ENCODE peak calls at places on chromosomes 5 and 9, in four cellular contexts. One of them, this sample, is unnamed. For H3K36me3, the result is how much of the 10 kb centered on the place peaks cover.

GRCh38 chr5:134255418-134256150 is 29.7 kb upstream of the PPP2CA start:
- DNase-seq in hepatocyte: no peak
- DNase-seq in PC-3: peak
- DNase-seq in transverse colon: no peak
- DNase-seq in this sample: no peak

GRCh38 chr5:158992104-158992740 is 107.5 kb downstream of the EBF1 start:
- DNase-seq in hepatocyte: no peak
- DNase-seq in transverse colon: no peak
- DNase-seq in PC-3: no peak
- DNase-seq in this sample: no peak

GRCh38 chr5:172872997-172873491 is 39.0 kb downstream of the ERGIC1 start:
- DNase-seq in hepatocyte: peak
- DNase-seq in transverse colon: peak
- DNase-seq in PC-3: no peak
- DNase-seq in this sample: peak

GRCh38 chr5:115685966-115686691 is 60.3 kb upstream of the TMED7 start:
- DNase-seq in PC-3: no peak
- DNase-seq in hepatocyte: peak
- DNase-seq in transverse colon: no peak
- DNase-seq in this sample: no peak

GRCh38 chr5:137370511-137371071 is 128.5 kb downstream of the SPOCK1 start:
- DNase-seq in PC-3: peak
- DNase-seq in transverse colon: no peak
- DNase-seq in hepatocyte: no peak
- DNase-seq in this sample: no peak

GRCh38 chr5:969421-969839 is 39.2 kb upstream of the NKD2 start:
- DNase-seq in hepatocyte: peak
- DNase-seq in PC-3: no peak
- DNase-seq in transverse colon: no peak
- DNase-seq in this sample: peak

GRCh38 chr9:124320062-124320973 is 62.6 kb downstream of the NEK6 start:
- DNase-seq in hepatocyte: peak
- DNase-seq in transverse colon: peak
- DNase-seq in PC-3: peak
- DNase-seq in this sample: peak

GRCh38 chr5:149837680-149838269 is 106.8 kb downstream of the PDE6A start:
- DNase-seq in PC-3: peak
- DNase-seq in hepatocyte: peak
- DNase-seq in transverse colon: peak
- DNase-seq in this sample: peak

GRCh38 chr5:83547156-83547555 is 75.6 kb downstream of the VCAN start:
- DNase-seq in transverse colon: no peak
- DNase-seq in hepatocyte: no peak
- DNase-seq in PC-3: no peak
- DNase-seq in this sample: no peak

GRCh38 chr5:31719988-31720387 is 81.1 kb downstream of the PDZD2 start:
- DNase-seq in hepatocyte: no peak
- DNase-seq in transverse colon: no peak
- DNase-seq in PC-3: no peak
- DNase-seq in this sample: no peak

GRCh38 chr5:59321631-59322030 is 571.9 kb downstream of the PDE4D start:
- DNase-seq in hepatocyte: no peak
- DNase-seq in PC-3: no peak
- DNase-seq in transverse colon: no peak
- DNase-seq in this sample: no peak

GRCh38 chr9:31140316-31140715 is 1244.1 kb upstream of the ACO1 start:
- DNase-seq in PC-3: peak
- DNase-seq in hepatocyte: peak
- DNase-seq in transverse colon: no peak
- DNase-seq in this sample: no peak

GRCh38 chr9:95876595-95876994 is 1.1 kb downstream of the ERCC6L2 start:
- DNase-seq in hepatocyte: no peak
- DNase-seq in PC-3: peak
- DNase-seq in transverse colon: no peak
- DNase-seq in this sample: no peak

GRCh38 chr9:137499858-137500661 is 40.9 kb upstream of the NSMF start:
- DNase-seq in PC-3: no peak
- DNase-seq in transverse colon: no peak
- DNase-seq in hepatocyte: no peak
- DNase-seq in this sample: no peak

GRCh38 chr5:175747539-175748060 is 89.7 kb downstream of the HRH2 start:
- DNase-seq in transverse colon: no peak
- DNase-seq in PC-3: no peak
- DNase-seq in hepatocyte: no peak
- DNase-seq in this sample: no peak

GRCh38 chr9:20620658-20621552 is 1.4 kb downstream of the MLLT3 start:
- DNase-seq in hepatocyte: peak
- DNase-seq in transverse colon: peak
- DNase-seq in PC-3: peak
- DNase-seq in this sample: peak

GRCh38 chr9:91445135-91445534 is 21.5 kb upstream of the NFIL3 start:
- DNase-seq in PC-3: no peak
- DNase-seq in hepatocyte: no peak
- DNase-seq in transverse colon: no peak
- DNase-seq in this sample: no peak

GRCh38 chr5:72871358-72872024 is 55.0 kb downstream of the TNPO1 start:
- DNase-seq in hepatocyte: no peak
- DNase-seq in PC-3: no peak
- DNase-seq in transverse colon: no peak
- DNase-seq in this sample: no peak

GRCh38 chr9:90009447-90009846 is 404.6 kb downstream of the GADD45G start:
- DNase-seq in PC-3: no peak
- DNase-seq in hepatocyte: no peak
- DNase-seq in transverse colon: no peak
- DNase-seq in this sample: no peak

GRCh38 chr5:1385395-1386273 is 40.7 kb upstream of the CLPTM1L start:
- DNase-seq in transverse colon: peak
- DNase-seq in hepatocyte: peak
- DNase-seq in PC-3: peak
- DNase-seq in this sample: peak

GRCh38 chr5:142627371-142628217 is 58.3 kb downstream of the FGF1 start:
- DNase-seq in PC-3: no peak
- DNase-seq in transverse colon: no peak
- DNase-seq in hepatocyte: no peak
- DNase-seq in this sample: no peak

GRCh38 chr9:98881836-98882568 is 61.7 kb upstream of the COL15A1 start:
- DNase-seq in hepatocyte: no peak
- DNase-seq in PC-3: no peak
- DNase-seq in transverse colon: no peak
- DNase-seq in this sample: no peak

GRCh38 chr5:78534148-78535009 is 114.2 kb downstream of the LHFPL2 start:
- DNase-seq in transverse colon: no peak
- DNase-seq in PC-3: no peak
- DNase-seq in hepatocyte: no peak
- DNase-seq in this sample: peak

GRCh38 chr9:129253820-129254381 is 75.8 kb upstream of the IER5L start:
- DNase-seq in PC-3: no peak
- DNase-seq in transverse colon: no peak
- DNase-seq in hepatocyte: no peak
- DNase-seq in this sample: peak

GRCh38 chr9:116493183-116493582 is 193.9 kb upstream of the TRIM32 start:
- DNase-seq in transverse colon: no peak
- DNase-seq in hepatocyte: no peak
- DNase-seq in PC-3: no peak
- DNase-seq in this sample: no peak

GRCh38 chr5:145510324-145510723 is 324.8 kb downstream of the PRELID2 start:
- DNase-seq in PC-3: no peak
- DNase-seq in transverse colon: no peak
- DNase-seq in hepatocyte: peak
- DNase-seq in this sample: peak

GRCh38 chr5:38725419-38725865 is 120.4 kb upstream of the OSMR start:
- DNase-seq in PC-3: no peak
- DNase-seq in transverse colon: no peak
- DNase-seq in hepatocyte: no peak
- DNase-seq in this sample: no peak

GRCh38 chr5:143920772-143921171 is 108.8 kb downstream of the HMHB1 start:
- DNase-seq in PC-3: peak
- DNase-seq in transverse colon: no peak
- DNase-seq in hepatocyte: no peak
- DNase-seq in this sample: no peak
- H3K36me3 ChIP-seq in PC-3: under half
- H3K36me3 ChIP-seq in transverse colon: under half
- H3K36me3 ChIP-seq in hepatocyte: under half
- H3K36me3 ChIP-seq in this sample: under half

GRCh38 chr9:25678846-25679360 is 659 bp upstream of the TUSC1 start:
- DNase-seq in PC-3: no peak
- DNase-seq in hepatocyte: no peak
- DNase-seq in transverse colon: no peak
- DNase-seq in this sample: no peak
- H3K4me3 ChIP-seq in PC-3: peak
- H3K4me3 ChIP-seq in hepatocyte: no peak
- H3K4me3 ChIP-seq in transverse colon: no peak
- H3K4me3 ChIP-seq in this sample: peak

GRCh38 chr5:41524174-41524573 is 13.8 kb upstream of the PLCXD3 start:
- DNase-seq in PC-3: peak
- DNase-seq in hepatocyte: no peak
- DNase-seq in transverse colon: no peak
- DNase-seq in this sample: no peak
- TF ChIP-seq CTCF in PC-3: peak
- TF ChIP-seq CTCF in hepatocyte: peak
- TF ChIP-seq CTCF in transverse colon: no peak
- TF ChIP-seq CTCF in this sample: no peak

GRCh38 chr5:7884491-7885273 is 15.7 kb downstream of the MTRR start:
- DNase-seq in PC-3: no peak
- DNase-seq in hepatocyte: no peak
- DNase-seq in transverse colon: no peak
- DNase-seq in this sample: no peak
- H3K36me3 ChIP-seq in PC-3: half or more
- H3K36me3 ChIP-seq in hepatocyte: under half
- H3K36me3 ChIP-seq in transverse colon: half or more
- H3K36me3 ChIP-seq in this sample: half or more

GRCh38 chr9:97636903-97637302 is 3.3 kb downstream of the NCBP1 start:
- DNase-seq in hepatocyte: no peak
- DNase-seq in PC-3: no peak
- DNase-seq in transverse colon: no peak
- DNase-seq in this sample: no peak

GRCh38 chr9:97632406-97632991 is 669 bp downstream of the TSTD2 start:
- DNase-seq in PC-3: no peak
- DNase-seq in hepatocyte: peak
- DNase-seq in transverse colon: peak
- DNase-seq in this sample: peak

GRCh38 chr9:97632992-97633858 is at the start of the genes NCBP1 and TSTD2:
- DNase-seq in PC-3: peak
- DNase-seq in hepatocyte: peak
- DNase-seq in transverse colon: peak
- DNase-seq in this sample: peak

GRCh38 chr9:97633859-97634485 is 351 bp downstream of the NCBP1 start:
- DNase-seq in hepatocyte: no peak
- DNase-seq in transverse colon: no peak
- DNase-seq in PC-3: peak
- DNase-seq in this sample: no peak

DNA sequence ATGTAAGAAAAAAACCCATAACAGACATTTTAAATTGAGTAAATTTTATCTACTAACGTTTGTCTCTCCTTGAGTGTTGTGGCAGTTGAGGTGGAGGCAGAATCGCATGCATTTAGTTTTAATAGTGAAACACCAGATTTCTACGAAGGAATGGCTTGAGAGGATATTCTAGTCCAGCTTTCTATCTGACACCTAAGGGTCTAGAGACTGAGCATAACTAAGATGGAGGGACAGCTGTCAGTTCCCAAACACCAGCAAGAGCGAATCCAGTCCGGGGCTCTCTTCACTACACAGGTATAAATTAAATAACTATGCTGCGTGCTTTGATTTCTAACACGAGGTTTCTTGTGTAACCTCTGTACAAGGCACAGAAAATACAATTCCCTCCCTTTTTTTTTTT is 1.4 kb downstream of the NCBP1 start:
- DNase-seq in transverse colon: no peak
- DNase-seq in PC-3: peak
- DNase-seq in hepatocyte: no peak
- DNase-seq in this sample: no peak
- H3K4me3 ChIP-seq in transverse colon: no peak
- H3K4me3 ChIP-seq in PC-3: peak
- H3K4me3 ChIP-seq in hepatocyte: peak
- H3K4me3 ChIP-seq in this sample: peak

DNA sequence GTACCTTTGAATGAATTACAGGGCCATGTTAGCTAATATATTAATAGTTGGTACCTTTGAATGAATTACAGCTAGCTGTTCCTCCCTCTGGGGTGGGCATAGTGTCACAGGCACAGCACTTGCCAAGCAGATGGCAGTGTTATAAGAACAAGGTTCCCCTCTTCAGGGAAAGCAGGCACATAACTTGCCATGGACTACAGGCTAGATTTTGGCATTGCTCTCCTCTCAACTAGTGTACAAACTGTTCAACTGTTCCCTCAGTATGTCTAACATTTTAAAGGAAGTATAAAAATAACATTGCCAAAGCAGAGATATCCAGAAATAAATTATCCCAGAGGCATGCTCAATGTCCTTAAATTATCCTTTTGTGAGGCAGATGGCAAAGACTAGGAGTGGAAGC is 33.7 kb downstream of the ABITRAM start:
- DNase-seq in PC-3: no peak
- DNase-seq in hepatocyte: no peak
- DNase-seq in transverse colon: no peak
- DNase-seq in this sample: no peak
- TF ChIP-seq CTCF in PC-3: no peak
- TF ChIP-seq CTCF in hepatocyte: no peak
- TF ChIP-seq CTCF in transverse colon: no peak
- TF ChIP-seq CTCF in this sample: no peak

DNA sequence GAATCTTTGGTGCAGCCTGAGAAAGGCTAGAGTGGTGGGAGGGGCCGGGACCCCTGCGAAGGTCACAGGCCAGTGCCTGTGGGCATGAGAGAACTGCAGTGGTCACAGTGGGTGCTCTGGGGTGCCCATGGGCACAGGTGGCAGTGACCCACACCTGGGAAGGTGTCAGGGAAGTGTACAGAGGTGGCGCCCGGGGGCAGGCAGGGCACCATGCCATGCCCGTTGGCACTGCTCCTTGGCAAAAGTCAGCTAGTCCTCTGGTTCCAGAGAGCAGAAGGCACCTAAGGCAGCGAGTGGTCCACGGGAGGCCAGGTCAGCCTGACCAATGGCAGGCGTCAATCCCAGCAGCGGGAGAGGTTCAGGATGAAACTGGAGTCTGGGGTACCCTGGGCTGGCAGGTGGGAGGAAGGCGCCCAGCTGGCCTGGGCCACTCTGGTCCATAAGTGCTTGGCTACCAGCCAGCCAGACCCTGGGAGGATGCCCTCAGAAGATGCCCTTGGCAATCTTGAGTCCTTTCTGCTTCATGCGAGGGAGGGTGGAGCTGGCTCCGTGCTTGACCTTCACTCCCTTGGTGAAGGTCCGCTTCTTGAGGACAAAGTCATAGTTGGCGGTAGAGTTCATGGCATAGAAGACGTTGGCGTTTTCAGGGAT is 22.8 kb downstream of the RALGDS start:
- DNase-seq in PC-3: no peak
- DNase-seq in hepatocyte: no peak
- DNase-seq in transverse colon: no peak
- DNase-seq in this sample: no peak
- H3K36me3 ChIP-seq in PC-3: under half
- H3K36me3 ChIP-seq in hepatocyte: under half
- H3K36me3 ChIP-seq in transverse colon: half or more
- H3K36me3 ChIP-seq in this sample: half or more

DNA sequence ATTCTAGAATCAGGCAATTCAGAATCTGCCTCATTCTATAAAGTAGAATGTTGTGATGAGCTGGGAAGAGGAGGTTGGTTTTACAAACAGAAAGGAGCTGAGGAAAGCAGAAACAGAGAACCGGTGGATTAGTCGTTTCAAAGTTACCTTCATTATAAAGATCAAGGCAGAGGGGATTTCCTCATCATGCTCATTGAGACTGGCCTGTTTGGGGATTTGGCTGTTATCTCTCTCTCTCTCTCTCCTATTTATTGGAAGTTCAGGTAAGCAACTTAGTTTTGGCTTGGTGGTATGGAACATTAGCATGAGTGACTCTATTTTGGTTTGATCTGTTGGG is 134.0 kb downstream of the GCNT1 start:
- DNase-seq in transverse colon: no peak
- DNase-seq in PC-3: no peak
- DNase-seq in hepatocyte: no peak
- DNase-seq in this sample: no peak
- H3K4me3 ChIP-seq in transverse colon: no peak
- H3K4me3 ChIP-seq in PC-3: no peak
- H3K4me3 ChIP-seq in hepatocyte: no peak
- H3K4me3 ChIP-seq in this sample: no peak